ENCODE peak calls at places on chromosomes 16 and 17, in four cellular contexts. I, Q, W and F are unnamed samples.
A peak's percentile ranks its signal among the peaks of the same experiment; 100 is the strongest.

GRCh38 chr17:6532441-6532885 is 23.9 kb downstream of the PITPNM3 start:
- DNase-seq in I (no peak), Q (no peak), W (no peak), F (no peak)

GRCh38 chr16:84827897-84828296 is 8.1 kb downstream of the CRISPLD2 start:
- DNase-seq in I (no peak), Q (no peak), W (no peak), F (peak; percentile 81)

GRCh38 chr17:19730829-19731228 is 14.4 kb upstream of the SLC47A2 start:
- DNase-seq in I (no peak), Q (no peak), W (no peak), F (no peak)

GRCh38 chr17:44919411-44919810 is 4.1 kb upstream of the GFAP start:
- DNase-seq in I (no peak), Q (peak; percentile 21), W (no peak), F (no peak)

GRCh38 chr17:68957944-68958343 is 2.8 kb upstream of the ABCA8 start:
- DNase-seq in I (no peak), Q (no peak), W (no peak), F (no peak)

GRCh38 chr17:559699-560378 is 154.8 kb downstream of the VPS53 start:
- DNase-seq in I (no peak), Q (no peak), W (peak; percentile 89), F (peak; percentile 64)

GRCh38 chr17:47733414-47734288 is 615 bp downstream of the TBX21 start:
- DNase-seq in I (no peak), Q (peak; percentile 53), W (no peak), F (no peak)

GRCh38 chr17:78532922-78533640 is 44.1 kb downstream of the DNAH17 start:
- DNase-seq in I (no peak), Q (peak; percentile 17), W (peak; percentile 68), F (peak; percentile 14)

GRCh38 chr17:40023590-40024292 is 8.5 kb downstream of the CSF3 start:
- DNase-seq in I (no peak), Q (no peak), W (no peak), F (no peak)

GRCh38 chr17:64506576-64507417 is at the start of gene CEP95:
- DNase-seq in I (peak; percentile 95), Q (no peak), W (peak; percentile 98), F (peak; percentile 91)

GRCh38 chr17:15341385-15341849 is at the start of gene TEKT3:
- DNase-seq in I (peak; percentile 94), Q (peak; percentile 99), W (peak; percentile 55), F (peak; percentile 94)

GRCh38 chr17:33962857-33963655 is 292.0 kb upstream of the CCL2 start:
- DNase-seq in I (no peak), Q (no peak), W (no peak), F (no peak)

GRCh38 chr17:49506282-49506681 is 11.2 kb downstream of the NGFR start:
- DNase-seq in I (no peak), Q (no peak), W (no peak), F (no peak)
- H3K9ac ChIP-seq in I (no peak overlapping the region), Q (no peak overlapping the region), W (no peak overlapping the region), F (no peak overlapping the region)

GRCh38 chr16:16099320-16099719 is 124.0 kb downstream of the ABCC6 start:
- DNase-seq in I (no peak), Q (no peak), W (no peak), F (no peak)
- H2BK120ac ChIP-seq in I (no peak overlapping the region), Q (no peak overlapping the region), W (no peak overlapping the region), F (no peak overlapping the region)

DNA sequence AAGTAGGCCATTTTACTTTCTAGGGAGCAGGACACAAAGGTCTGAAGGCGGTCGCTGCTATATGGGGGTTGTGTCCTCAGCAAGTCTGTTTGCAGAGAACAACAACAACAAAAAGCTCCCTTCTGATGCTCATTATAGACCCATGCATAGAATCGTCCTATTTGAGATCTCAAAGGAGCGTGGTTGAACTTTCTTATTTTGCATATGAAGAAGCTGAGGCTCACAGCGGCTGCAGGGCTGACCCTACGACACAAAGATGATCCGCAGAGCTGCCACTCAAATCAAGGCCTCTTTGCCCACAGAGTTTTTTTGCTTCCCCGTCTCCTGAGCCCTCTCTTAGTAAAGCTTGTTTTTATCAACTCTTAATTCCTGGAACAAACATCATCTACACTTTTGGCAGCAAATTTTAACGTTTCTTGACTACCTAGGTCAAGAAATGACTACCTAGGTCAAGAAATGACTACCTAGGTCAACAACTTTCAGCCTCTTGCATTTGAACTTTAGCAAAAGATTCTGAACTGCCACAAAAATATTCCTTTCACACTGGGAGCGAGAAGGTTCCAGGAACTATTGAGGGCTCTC is 73.7 kb downstream of the C16orf95 start:
- DNase-seq in I (no peak), Q (no peak), W (no peak), F (no peak)
- H3K9ac ChIP-seq in I (no peak overlapping the region), Q (no peak overlapping the region), W (no peak overlapping the region), F (no peak overlapping the region)

GRCh38 chr17:32341857-32342602 is at the start of gene C17orf75:
- DNase-seq in I (peak; percentile 90), Q (peak; percentile 87), W (peak; percentile 70), F (peak; percentile 53)
- H2BK120ac ChIP-seq in I (peak within 1 kb of the TSS; percentile 43), Q (no peak within 1 kb of the TSS), W (peak within 1 kb of the TSS; percentile 62), F (peak within 1 kb of the TSS; percentile 18)

DNA sequence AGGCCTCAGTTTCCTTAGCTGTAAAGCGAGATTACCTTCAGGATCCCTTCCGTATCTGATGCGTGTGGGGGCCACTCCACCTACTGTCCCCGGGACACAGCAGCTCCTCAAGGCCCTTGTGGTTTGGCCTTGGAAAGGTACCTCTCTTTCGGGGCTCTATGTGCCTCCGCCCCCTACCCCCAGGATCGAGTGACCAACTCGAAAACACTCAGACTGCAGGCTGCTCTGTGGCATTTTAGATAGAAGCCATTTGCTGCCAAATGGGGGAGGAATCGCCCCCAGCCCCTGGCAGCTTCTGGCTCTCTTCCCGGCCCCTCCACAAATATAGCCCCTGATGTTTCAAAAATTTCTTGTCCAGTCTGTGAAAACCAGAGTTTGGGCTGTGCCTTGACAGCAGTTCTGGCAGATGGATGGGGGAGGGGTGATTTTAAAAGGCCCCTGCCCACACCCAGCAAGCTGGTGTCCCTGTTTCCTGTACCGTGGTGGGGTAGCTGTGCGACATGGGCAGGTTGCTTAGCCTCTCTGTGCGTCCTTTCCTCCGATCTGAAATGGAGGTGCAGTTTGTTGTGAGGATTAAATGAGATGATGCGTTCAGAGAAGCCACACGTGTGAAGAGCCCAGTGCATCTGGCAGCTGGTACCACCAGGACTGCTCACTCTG is 1.1 kb upstream of the WFIKKN2 start:
- DNase-seq in I (no peak), Q (peak; percentile 31), W (no peak), F (no peak)
- H3K9ac ChIP-seq in I (no peak overlapping the region), Q (no peak overlapping the region), W (no peak overlapping the region), F (no peak overlapping the region)